ENCODE peak calls at places on chromosomes 4 and X, in ten cellular contexts. One of them, this sample, is unnamed.

GRCh38 chr4:149264093-149264733 is 551.4 kb downstream of the IQCM start:
- DNase-seq in NB4: peak
- DNase-seq in activated CD4-positive, alpha-beta T cell treated with anti-CD3 and anti-CD28 coated beads, Interleukin-2, amount 10 ng/mL, durations not matched to agents 7 days and 5 days: peak
- DNase-seq in CD8-positive, alpha-beta memory T cell: no peak
- DNase-seq in substantia nigra: peak
- DNase-seq in WTC11: peak
- DNase-seq in amniotic epithelial cell: peak
- DNase-seq in right cardiac atrium: no peak
- DNase-seq in AG20443: peak
- DNase-seq in stimulated activated CD4-positive, alpha-beta T cell treated with anti-CD3 and anti-CD28 coated beads, Interleukin-2, amount 100 ng/mL, for 48 hours: no peak
- DNase-seq in this sample: no peak

GRCh38 chr4:138915725-138916124 is 99.9 kb upstream of the NOCT start:
- DNase-seq in NB4: no peak
- DNase-seq in activated CD4-positive, alpha-beta T cell treated with anti-CD3 and anti-CD28 coated beads, Interleukin-2, amount 10 ng/mL, durations not matched to agents 7 days and 5 days: no peak
- DNase-seq in CD8-positive, alpha-beta memory T cell: no peak
- DNase-seq in substantia nigra: no peak
- DNase-seq in WTC11: no peak
- DNase-seq in amniotic epithelial cell: no peak
- DNase-seq in right cardiac atrium: no peak
- DNase-seq in AG20443: no peak
- DNase-seq in stimulated activated CD4-positive, alpha-beta T cell treated with anti-CD3 and anti-CD28 coated beads, Interleukin-2, amount 100 ng/mL, for 48 hours: no peak
- DNase-seq in this sample: no peak

GRCh38 chr4:109462802-109463201 is 29.2 kb downstream of the SEC24B start:
- DNase-seq in NB4: no peak
- DNase-seq in activated CD4-positive, alpha-beta T cell treated with anti-CD3 and anti-CD28 coated beads, Interleukin-2, amount 10 ng/mL, durations not matched to agents 7 days and 5 days: no peak
- DNase-seq in CD8-positive, alpha-beta memory T cell: no peak
- DNase-seq in substantia nigra: no peak
- DNase-seq in WTC11: no peak
- DNase-seq in amniotic epithelial cell: no peak
- DNase-seq in right cardiac atrium: no peak
- DNase-seq in AG20443: peak
- DNase-seq in stimulated activated CD4-positive, alpha-beta T cell treated with anti-CD3 and anti-CD28 coated beads, Interleukin-2, amount 100 ng/mL, for 48 hours: no peak
- DNase-seq in this sample: no peak

GRCh38 chrX:107924136-107924746 is 57.9 kb downstream of the TEX13B start:
- DNase-seq in NB4: no peak
- DNase-seq in activated CD4-positive, alpha-beta T cell treated with anti-CD3 and anti-CD28 coated beads, Interleukin-2, amount 10 ng/mL, durations not matched to agents 7 days and 5 days: no peak
- DNase-seq in CD8-positive, alpha-beta memory T cell: no peak
- DNase-seq in substantia nigra: no peak
- DNase-seq in WTC11: no peak
- DNase-seq in amniotic epithelial cell: no peak
- DNase-seq in right cardiac atrium: no peak
- DNase-seq in AG20443: no peak
- DNase-seq in stimulated activated CD4-positive, alpha-beta T cell treated with anti-CD3 and anti-CD28 coated beads, Interleukin-2, amount 100 ng/mL, for 48 hours: no peak
- DNase-seq in this sample: no peak

GRCh38 chr4:180664766-180665368 is 1578.3 kb upstream of the TENM3 start:
- DNase-seq in NB4: peak
- DNase-seq in activated CD4-positive, alpha-beta T cell treated with anti-CD3 and anti-CD28 coated beads, Interleukin-2, amount 10 ng/mL, durations not matched to agents 7 days and 5 days: peak
- DNase-seq in CD8-positive, alpha-beta memory T cell: peak
- DNase-seq in substantia nigra: peak
- DNase-seq in WTC11: peak
- DNase-seq in amniotic epithelial cell: peak
- DNase-seq in right cardiac atrium: no peak
- DNase-seq in AG20443: peak
- DNase-seq in stimulated activated CD4-positive, alpha-beta T cell treated with anti-CD3 and anti-CD28 coated beads, Interleukin-2, amount 100 ng/mL, for 48 hours: peak
- DNase-seq in this sample: peak

GRCh38 chr4:23887989-23888388 is 1.9 kb downstream of the PPARGC1A start:
- DNase-seq in NB4: no peak
- DNase-seq in activated CD4-positive, alpha-beta T cell treated with anti-CD3 and anti-CD28 coated beads, Interleukin-2, amount 10 ng/mL, durations not matched to agents 7 days and 5 days: no peak
- DNase-seq in CD8-positive, alpha-beta memory T cell: no peak
- DNase-seq in substantia nigra: no peak
- DNase-seq in WTC11: no peak
- DNase-seq in amniotic epithelial cell: no peak
- DNase-seq in right cardiac atrium: peak
- DNase-seq in AG20443: no peak
- DNase-seq in stimulated activated CD4-positive, alpha-beta T cell treated with anti-CD3 and anti-CD28 coated beads, Interleukin-2, amount 100 ng/mL, for 48 hours: no peak
- DNase-seq in this sample: no peak

GRCh38 chr4:139297001-139297410 is 4.3 kb upstream of the NAA15 start:
- DNase-seq in NB4: peak
- DNase-seq in activated CD4-positive, alpha-beta T cell treated with anti-CD3 and anti-CD28 coated beads, Interleukin-2, amount 10 ng/mL, durations not matched to agents 7 days and 5 days: no peak
- DNase-seq in CD8-positive, alpha-beta memory T cell: no peak
- DNase-seq in substantia nigra: no peak
- DNase-seq in WTC11: no peak
- DNase-seq in amniotic epithelial cell: peak
- DNase-seq in right cardiac atrium: no peak
- DNase-seq in AG20443: no peak
- DNase-seq in stimulated activated CD4-positive, alpha-beta T cell treated with anti-CD3 and anti-CD28 coated beads, Interleukin-2, amount 100 ng/mL, for 48 hours: no peak
- DNase-seq in this sample: peak

GRCh38 chrX:30888526-30889146 is 418 bp downstream of the TAB3 start:
- DNase-seq in NB4: no peak
- DNase-seq in activated CD4-positive, alpha-beta T cell treated with anti-CD3 and anti-CD28 coated beads, Interleukin-2, amount 10 ng/mL, durations not matched to agents 7 days and 5 days: peak
- DNase-seq in CD8-positive, alpha-beta memory T cell: no peak
- DNase-seq in substantia nigra: no peak
- DNase-seq in WTC11: peak
- DNase-seq in amniotic epithelial cell: no peak
- DNase-seq in right cardiac atrium: no peak
- DNase-seq in AG20443: peak
- DNase-seq in stimulated activated CD4-positive, alpha-beta T cell treated with anti-CD3 and anti-CD28 coated beads, Interleukin-2, amount 100 ng/mL, for 48 hours: peak
- DNase-seq in this sample: no peak

GRCh38 chr4:48346594-48346993 is 5.3 kb downstream of the SLAIN2 start:
- DNase-seq in NB4: no peak
- DNase-seq in activated CD4-positive, alpha-beta T cell treated with anti-CD3 and anti-CD28 coated beads, Interleukin-2, amount 10 ng/mL, durations not matched to agents 7 days and 5 days: no peak
- DNase-seq in CD8-positive, alpha-beta memory T cell: no peak
- DNase-seq in substantia nigra: no peak
- DNase-seq in WTC11: no peak
- DNase-seq in amniotic epithelial cell: no peak
- DNase-seq in right cardiac atrium: no peak
- DNase-seq in AG20443: no peak
- DNase-seq in stimulated activated CD4-positive, alpha-beta T cell treated with anti-CD3 and anti-CD28 coated beads, Interleukin-2, amount 100 ng/mL, for 48 hours: no peak
- DNase-seq in this sample: peak

GRCh38 chr4:21113496-21114213 is 413.4 kb downstream of the PACRGL start:
- DNase-seq in NB4: no peak
- DNase-seq in activated CD4-positive, alpha-beta T cell treated with anti-CD3 and anti-CD28 coated beads, Interleukin-2, amount 10 ng/mL, durations not matched to agents 7 days and 5 days: no peak
- DNase-seq in CD8-positive, alpha-beta memory T cell: no peak
- DNase-seq in substantia nigra: no peak
- DNase-seq in WTC11: no peak
- DNase-seq in amniotic epithelial cell: peak
- DNase-seq in right cardiac atrium: no peak
- DNase-seq in AG20443: no peak
- DNase-seq in stimulated activated CD4-positive, alpha-beta T cell treated with anti-CD3 and anti-CD28 coated beads, Interleukin-2, amount 100 ng/mL, for 48 hours: no peak
- DNase-seq in this sample: no peak

GRCh38 chrX:11770320-11770719 is 12.3 kb downstream of the MSL3 start:
- DNase-seq in NB4: peak
- DNase-seq in activated CD4-positive, alpha-beta T cell treated with anti-CD3 and anti-CD28 coated beads, Interleukin-2, amount 10 ng/mL, durations not matched to agents 7 days and 5 days: peak
- DNase-seq in CD8-positive, alpha-beta memory T cell: peak
- DNase-seq in substantia nigra: peak
- DNase-seq in WTC11: peak
- DNase-seq in amniotic epithelial cell: peak
- DNase-seq in right cardiac atrium: peak
- DNase-seq in AG20443: peak
- DNase-seq in stimulated activated CD4-positive, alpha-beta T cell treated with anti-CD3 and anti-CD28 coated beads, Interleukin-2, amount 100 ng/mL, for 48 hours: no peak
- DNase-seq in this sample: peak

GRCh38 chrX:154596290-154596929 is 11.5 kb downstream of the CTAG1A start:
- DNase-seq in NB4: peak
- DNase-seq in activated CD4-positive, alpha-beta T cell treated with anti-CD3 and anti-CD28 coated beads, Interleukin-2, amount 10 ng/mL, durations not matched to agents 7 days and 5 days: peak
- DNase-seq in CD8-positive, alpha-beta memory T cell: no peak
- DNase-seq in substantia nigra: no peak
- DNase-seq in WTC11: peak
- DNase-seq in amniotic epithelial cell: peak
- DNase-seq in right cardiac atrium: no peak
- DNase-seq in AG20443: peak
- DNase-seq in stimulated activated CD4-positive, alpha-beta T cell treated with anti-CD3 and anti-CD28 coated beads, Interleukin-2, amount 100 ng/mL, for 48 hours: no peak
- DNase-seq in this sample: peak

GRCh38 chrX:151359931-151360871 is 36.8 kb upstream of the VMA21 start:
- DNase-seq in NB4: peak
- DNase-seq in activated CD4-positive, alpha-beta T cell treated with anti-CD3 and anti-CD28 coated beads, Interleukin-2, amount 10 ng/mL, durations not matched to agents 7 days and 5 days: peak
- DNase-seq in CD8-positive, alpha-beta memory T cell: peak
- DNase-seq in substantia nigra: peak
- DNase-seq in WTC11: peak
- DNase-seq in amniotic epithelial cell: no peak
- DNase-seq in right cardiac atrium: peak
- DNase-seq in AG20443: peak
- DNase-seq in stimulated activated CD4-positive, alpha-beta T cell treated with anti-CD3 and anti-CD28 coated beads, Interleukin-2, amount 100 ng/mL, for 48 hours: peak
- DNase-seq in this sample: no peak

GRCh38 chrX:70030242-70030823 is 19.4 kb downstream of the AWAT2 start:
- DNase-seq in NB4: peak
- DNase-seq in activated CD4-positive, alpha-beta T cell treated with anti-CD3 and anti-CD28 coated beads, Interleukin-2, amount 10 ng/mL, durations not matched to agents 7 days and 5 days: peak
- DNase-seq in CD8-positive, alpha-beta memory T cell: peak
- DNase-seq in substantia nigra: peak
- DNase-seq in WTC11: peak
- DNase-seq in amniotic epithelial cell: peak
- DNase-seq in right cardiac atrium: no peak
- DNase-seq in AG20443: peak
- DNase-seq in stimulated activated CD4-positive, alpha-beta T cell treated with anti-CD3 and anti-CD28 coated beads, Interleukin-2, amount 100 ng/mL, for 48 hours: peak
- DNase-seq in this sample: peak

GRCh38 chr4:27930291-27930690 is 1069.7 kb downstream of the STIM2 start:
- DNase-seq in NB4: no peak
- DNase-seq in activated CD4-positive, alpha-beta T cell treated with anti-CD3 and anti-CD28 coated beads, Interleukin-2, amount 10 ng/mL, durations not matched to agents 7 days and 5 days: no peak
- DNase-seq in CD8-positive, alpha-beta memory T cell: no peak
- DNase-seq in substantia nigra: no peak
- DNase-seq in WTC11: no peak
- DNase-seq in amniotic epithelial cell: no peak
- DNase-seq in right cardiac atrium: no peak
- DNase-seq in AG20443: no peak
- DNase-seq in stimulated activated CD4-positive, alpha-beta T cell treated with anti-CD3 and anti-CD28 coated beads, Interleukin-2, amount 100 ng/mL, for 48 hours: no peak
- DNase-seq in this sample: no peak

GRCh38 chr4:24244663-24245519 is 339.5 kb downstream of the DHX15 start:
- DNase-seq in NB4: no peak
- DNase-seq in activated CD4-positive, alpha-beta T cell treated with anti-CD3 and anti-CD28 coated beads, Interleukin-2, amount 10 ng/mL, durations not matched to agents 7 days and 5 days: no peak
- DNase-seq in CD8-positive, alpha-beta memory T cell: no peak
- DNase-seq in substantia nigra: no peak
- DNase-seq in WTC11: no peak
- DNase-seq in amniotic epithelial cell: no peak
- DNase-seq in right cardiac atrium: peak
- DNase-seq in AG20443: peak
- DNase-seq in stimulated activated CD4-positive, alpha-beta T cell treated with anti-CD3 and anti-CD28 coated beads, Interleukin-2, amount 100 ng/mL, for 48 hours: no peak
- DNase-seq in this sample: peak

GRCh38 chr4:41714601-41715000 is 33.9 kb downstream of the PHOX2B start:
- DNase-seq in NB4: no peak
- DNase-seq in activated CD4-positive, alpha-beta T cell treated with anti-CD3 and anti-CD28 coated beads, Interleukin-2, amount 10 ng/mL, durations not matched to agents 7 days and 5 days: no peak
- DNase-seq in CD8-positive, alpha-beta memory T cell: no peak
- DNase-seq in substantia nigra: no peak
- DNase-seq in WTC11: no peak
- DNase-seq in amniotic epithelial cell: no peak
- DNase-seq in right cardiac atrium: no peak
- DNase-seq in AG20443: no peak
- DNase-seq in stimulated activated CD4-positive, alpha-beta T cell treated with anti-CD3 and anti-CD28 coated beads, Interleukin-2, amount 100 ng/mL, for 48 hours: no peak
- DNase-seq in this sample: no peak

GRCh38 chr4:121484633-121485032 is 103.8 kb upstream of the QRFPR start:
- DNase-seq in NB4: peak
- DNase-seq in activated CD4-positive, alpha-beta T cell treated with anti-CD3 and anti-CD28 coated beads, Interleukin-2, amount 10 ng/mL, durations not matched to agents 7 days and 5 days: peak
- DNase-seq in CD8-positive, alpha-beta memory T cell: no peak
- DNase-seq in substantia nigra: no peak
- DNase-seq in WTC11: peak
- DNase-seq in amniotic epithelial cell: peak
- DNase-seq in right cardiac atrium: no peak
- DNase-seq in AG20443: peak
- DNase-seq in stimulated activated CD4-positive, alpha-beta T cell treated with anti-CD3 and anti-CD28 coated beads, Interleukin-2, amount 100 ng/mL, for 48 hours: no peak
- DNase-seq in this sample: peak

GRCh38 chr4:1211951-1212545 is 36.9 kb downstream of the CTBP1 start:
- DNase-seq in NB4: no peak
- DNase-seq in activated CD4-positive, alpha-beta T cell treated with anti-CD3 and anti-CD28 coated beads, Interleukin-2, amount 10 ng/mL, durations not matched to agents 7 days and 5 days: no peak
- DNase-seq in CD8-positive, alpha-beta memory T cell: no peak
- DNase-seq in substantia nigra: no peak
- DNase-seq in WTC11: no peak
- DNase-seq in amniotic epithelial cell: no peak
- DNase-seq in right cardiac atrium: peak
- DNase-seq in AG20443: no peak
- DNase-seq in stimulated activated CD4-positive, alpha-beta T cell treated with anti-CD3 and anti-CD28 coated beads, Interleukin-2, amount 100 ng/mL, for 48 hours: no peak
- DNase-seq in this sample: no peak

GRCh38 chrX:39874202-39874816 is 223.4 kb downstream of the BCOR start:
- DNase-seq in NB4: no peak
- DNase-seq in activated CD4-positive, alpha-beta T cell treated with anti-CD3 and anti-CD28 coated beads, Interleukin-2, amount 10 ng/mL, durations not matched to agents 7 days and 5 days: peak
- DNase-seq in CD8-positive, alpha-beta memory T cell: no peak
- DNase-seq in substantia nigra: no peak
- DNase-seq in WTC11: no peak
- DNase-seq in amniotic epithelial cell: no peak
- DNase-seq in right cardiac atrium: no peak
- DNase-seq in AG20443: no peak
- DNase-seq in stimulated activated CD4-positive, alpha-beta T cell treated with anti-CD3 and anti-CD28 coated beads, Interleukin-2, amount 100 ng/mL, for 48 hours: peak
- DNase-seq in this sample: no peak

GRCh38 chr4:144376905-144377304 is 236.4 kb upstream of the GYPA start:
- DNase-seq in NB4: no peak
- DNase-seq in activated CD4-positive, alpha-beta T cell treated with anti-CD3 and anti-CD28 coated beads, Interleukin-2, amount 10 ng/mL, durations not matched to agents 7 days and 5 days: no peak
- DNase-seq in CD8-positive, alpha-beta memory T cell: no peak
- DNase-seq in substantia nigra: no peak
- DNase-seq in WTC11: no peak
- DNase-seq in amniotic epithelial cell: no peak
- DNase-seq in right cardiac atrium: no peak
- DNase-seq in AG20443: no peak
- DNase-seq in stimulated activated CD4-positive, alpha-beta T cell treated with anti-CD3 and anti-CD28 coated beads, Interleukin-2, amount 100 ng/mL, for 48 hours: no peak
- DNase-seq in this sample: no peak

GRCh38 chr4:125735107-125735506 is 420.4 kb downstream of the FAT4 start:
- DNase-seq in NB4: no peak
- DNase-seq in activated CD4-positive, alpha-beta T cell treated with anti-CD3 and anti-CD28 coated beads, Interleukin-2, amount 10 ng/mL, durations not matched to agents 7 days and 5 days: no peak
- DNase-seq in CD8-positive, alpha-beta memory T cell: no peak
- DNase-seq in substantia nigra: no peak
- DNase-seq in WTC11: no peak
- DNase-seq in amniotic epithelial cell: peak
- DNase-seq in right cardiac atrium: no peak
- DNase-seq in AG20443: peak
- DNase-seq in stimulated activated CD4-positive, alpha-beta T cell treated with anti-CD3 and anti-CD28 coated beads, Interleukin-2, amount 100 ng/mL, for 48 hours: no peak
- DNase-seq in this sample: no peak

GRCh38 chrX:3191821-3192220 is 150.6 kb downstream of the ARSF start:
- DNase-seq in NB4: no peak
- DNase-seq in activated CD4-positive, alpha-beta T cell treated with anti-CD3 and anti-CD28 coated beads, Interleukin-2, amount 10 ng/mL, durations not matched to agents 7 days and 5 days: no peak
- DNase-seq in CD8-positive, alpha-beta memory T cell: no peak
- DNase-seq in substantia nigra: no peak
- DNase-seq in WTC11: no peak
- DNase-seq in amniotic epithelial cell: peak
- DNase-seq in right cardiac atrium: no peak
- DNase-seq in AG20443: peak
- DNase-seq in stimulated activated CD4-positive, alpha-beta T cell treated with anti-CD3 and anti-CD28 coated beads, Interleukin-2, amount 100 ng/mL, for 48 hours: no peak
- DNase-seq in this sample: no peak

GRCh38 chr4:120636120-120636630 is 286.4 kb downstream of the PRDM5 start:
- DNase-seq in NB4: no peak
- DNase-seq in activated CD4-positive, alpha-beta T cell treated with anti-CD3 and anti-CD28 coated beads, Interleukin-2, amount 10 ng/mL, durations not matched to agents 7 days and 5 days: no peak
- DNase-seq in CD8-positive, alpha-beta memory T cell: no peak
- DNase-seq in substantia nigra: no peak
- DNase-seq in WTC11: no peak
- DNase-seq in amniotic epithelial cell: peak
- DNase-seq in right cardiac atrium: no peak
- DNase-seq in AG20443: no peak
- DNase-seq in stimulated activated CD4-positive, alpha-beta T cell treated with anti-CD3 and anti-CD28 coated beads, Interleukin-2, amount 100 ng/mL, for 48 hours: no peak
- DNase-seq in this sample: peak

GRCh38 chrX:87636533-87636932 is 118.9 kb downstream of the KLHL4 start:
- DNase-seq in NB4: no peak
- DNase-seq in activated CD4-positive, alpha-beta T cell treated with anti-CD3 and anti-CD28 coated beads, Interleukin-2, amount 10 ng/mL, durations not matched to agents 7 days and 5 days: no peak
- DNase-seq in CD8-positive, alpha-beta memory T cell: no peak
- DNase-seq in substantia nigra: no peak
- DNase-seq in WTC11: no peak
- DNase-seq in amniotic epithelial cell: no peak
- DNase-seq in right cardiac atrium: no peak
- DNase-seq in AG20443: no peak
- DNase-seq in stimulated activated CD4-positive, alpha-beta T cell treated with anti-CD3 and anti-CD28 coated beads, Interleukin-2, amount 100 ng/mL, for 48 hours: no peak
- DNase-seq in this sample: no peak

GRCh38 chrX:99242001-99242400 is 1168.1 kb downstream of the PCDH19 start:
- DNase-seq in NB4: no peak
- DNase-seq in activated CD4-positive, alpha-beta T cell treated with anti-CD3 and anti-CD28 coated beads, Interleukin-2, amount 10 ng/mL, durations not matched to agents 7 days and 5 days: no peak
- DNase-seq in CD8-positive, alpha-beta memory T cell: no peak
- DNase-seq in substantia nigra: no peak
- DNase-seq in WTC11: peak
- DNase-seq in amniotic epithelial cell: no peak
- DNase-seq in right cardiac atrium: no peak
- DNase-seq in AG20443: no peak
- DNase-seq in stimulated activated CD4-positive, alpha-beta T cell treated with anti-CD3 and anti-CD28 coated beads, Interleukin-2, amount 100 ng/mL, for 48 hours: no peak
- DNase-seq in this sample: no peak

GRCh38 chr4:137819964-137820383 is 287.7 kb upstream of the PCDH18 start:
- DNase-seq in NB4: peak
- DNase-seq in activated CD4-positive, alpha-beta T cell treated with anti-CD3 and anti-CD28 coated beads, Interleukin-2, amount 10 ng/mL, durations not matched to agents 7 days and 5 days: no peak
- DNase-seq in CD8-positive, alpha-beta memory T cell: no peak
- DNase-seq in substantia nigra: no peak
- DNase-seq in WTC11: peak
- DNase-seq in amniotic epithelial cell: peak
- DNase-seq in right cardiac atrium: no peak
- DNase-seq in AG20443: peak
- DNase-seq in stimulated activated CD4-positive, alpha-beta T cell treated with anti-CD3 and anti-CD28 coated beads, Interleukin-2, amount 100 ng/mL, for 48 hours: no peak
- DNase-seq in this sample: peak

This sample was measured in MV-4-11.